ENCODE peak calls at places on chromosomes 2 and 18, in seven cellular contexts. X is GM12878, I is HepG2, Z is IMR-90, E is A549, S is H1, T is K562. D is an unnamed sample.
A peak's percentile ranks its signal among the peaks of the same experiment; 100 is the strongest.

GRCh38 chr18:56836173-56836572 is 185.0 kb downstream of the WDR7 start:
- DNase-seq in S (no peak), I (no peak), T (no peak), X (no peak), Z (no peak), E (no peak), D (no peak)

GRCh38 chr2:189412330-189412953 is 28.8 kb upstream of the WDR75 start:
- DNase-seq in S (no peak), I (peak; percentile 39), Z (peak; percentile 74), X (no peak), T (peak; percentile 13), E (peak; percentile 53), D (peak; percentile 32)

GRCh38 chr2:72745679-72746368 is 80.0 kb downstream of the EXOC6B start:
- DNase-seq in T (peak; percentile 18), I (peak; percentile 81), X (no peak), Z (peak; percentile 78), S (no peak), E (peak; percentile 87), D (peak; percentile 21)

GRCh38 chr2:233449071-233449901 is 95.0 kb downstream of the DGKD start:
- DNase-seq in X (no peak), T (no peak), S (peak; percentile 38), I (no peak), E (peak; percentile 77), Z (peak; percentile 48), D (peak; percentile 56)

GRCh38 chr2:170271340-170271739 is 93.4 kb downstream of the MYO3B start:
- DNase-seq in Z (no peak), S (no peak), T (no peak), X (no peak), E (no peak), I (no peak), D (no peak)

GRCh38 chr2:74835831-74836674 is 2.1 kb downstream of the HK2 start:
- DNase-seq in Z (peak; percentile 53), X (no peak), S (no peak), E (peak; percentile 72), I (peak; percentile 85), T (peak; percentile 48), D (peak; percentile 75)

GRCh38 chr2:23900927-23901322 is 26.0 kb downstream of the ATAD2B start:
- DNase-seq in I (peak; percentile 22), T (peak; percentile 22), Z (peak; percentile 94), X (no peak), E (peak; percentile 59), S (no peak), D (no peak)

GRCh38 chr2:239184179-239184578 is 216.6 kb downstream of the HDAC4 start:
- DNase-seq in T (no peak), Z (no peak), X (no peak), S (no peak), E (no peak), I (no peak), D (no peak)

GRCh38 chr2:42087137-42087856 is 39.5 kb downstream of the PKDCC start:
- DNase-seq in E (no peak), T (no peak), S (no peak), X (no peak), Z (no peak), I (no peak), D (no peak)

GRCh38 chr2:229104026-229104425 is 167.1 kb downstream of the PID1 start:
- DNase-seq in Z (no peak), X (no peak), T (no peak), S (no peak), E (no peak), I (no peak), D (no peak)

GRCh38 chr2:64586883-64587481 is 62.9 kb downstream of the AFTPH start:
- DNase-seq in X (no peak), Z (peak; percentile 72), S (no peak), T (peak; percentile 23), I (peak; percentile 35), E (peak; percentile 60), D (no peak)

GRCh38 chr2:205650450-205650849 is 31.9 kb upstream of the NRP2 start:
- DNase-seq in Z (peak; percentile 61), E (no peak), I (no peak), T (no peak), X (no peak), S (peak; percentile 44), D (no peak)

GRCh38 chr2:28074127-28074526 is 183.6 kb downstream of the BABAM2 start:
- DNase-seq in S (no peak), E (no peak), I (no peak), X (no peak), T (no peak), Z (no peak), D (peak; percentile 47)

GRCh38 chr2:108612514-108613183 is 78.4 kb downstream of the LIMS1 start:
- DNase-seq in S (no peak), I (no peak), X (peak; percentile 91), T (peak; percentile 32), Z (no peak), E (no peak), D (no peak)

GRCh38 chr2:231541605-231542509 is 11.6 kb upstream of the NMUR1 start:
- DNase-seq in T (peak; percentile 27), S (no peak), I (no peak), Z (no peak), X (no peak), E (peak; percentile 40), D (no peak)

GRCh38 chr2:64562148-64562784 is 38.1 kb downstream of the AFTPH start:
- DNase-seq in E (peak; percentile 41), S (no peak), T (no peak), I (peak; percentile 26), Z (peak; percentile 22), X (no peak), D (peak; percentile 12)

GRCh38 chr2:174815524-174815923 is 51.3 kb upstream of the CHRNA1 start:
- DNase-seq in Z (no peak), I (no peak), T (no peak), E (no peak), S (no peak), X (no peak), D (no peak)

GRCh38 chr2:42895796-42896145 is 103.4 kb upstream of the HAAO start:
- DNase-seq in T (no peak), Z (no peak), E (no peak), I (no peak), X (no peak), S (no peak), D (no peak)

GRCh38 chr2:205787761-205788160 is 105.5 kb downstream of the NRP2 start:
- DNase-seq in S (no peak), T (no peak), X (no peak), I (no peak), Z (no peak), E (no peak), D (no peak)

DNA sequence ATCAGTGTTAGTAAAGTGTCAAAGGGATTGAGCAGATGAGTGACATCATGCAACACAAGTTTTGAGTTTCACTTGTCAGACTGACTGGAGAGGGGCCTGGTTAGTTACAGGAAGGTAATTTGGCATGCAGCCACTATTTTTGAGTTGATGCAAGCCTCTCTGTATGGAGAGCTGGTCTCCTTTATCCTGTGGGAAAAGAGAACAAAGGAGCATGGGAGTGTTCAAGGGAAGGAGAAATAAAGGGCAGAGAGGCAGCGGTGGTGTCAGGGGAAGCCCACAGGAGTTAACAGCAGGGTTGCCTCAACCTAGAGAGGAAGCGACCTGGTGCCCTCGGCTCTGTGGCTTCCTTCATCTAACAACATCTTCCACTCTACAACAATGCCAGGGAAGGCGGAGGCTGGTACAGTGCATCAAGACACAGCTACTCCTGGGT is 2.1 kb downstream of the CTLA4 start:
- DNase-seq in Z (no peak), X (no peak), T (no peak), E (no peak), I (no peak), S (no peak), D (no peak)
- TF ChIP-seq RFX5 in Z (no peak), X (no peak), T (no peak), E (no peak), I (no peak), S (no peak), D (no peak)

GRCh38 chr18:74152270-74152669 is 3.9 kb downstream of the TIMM21 start:
- DNase-seq in E (no peak), S (no peak), Z (no peak), I (no peak), T (no peak), X (no peak), D (no peak)

GRCh38 chr18:74153377-74153776 is 5.1 kb downstream of the TIMM21 start:
- DNase-seq in X (no peak), I (no peak), E (no peak), Z (no peak), T (no peak), S (no peak), D (no peak)

GRCh38 chr18:74152906-74153305 is 4.6 kb downstream of the TIMM21 start:
- DNase-seq in I (no peak), E (no peak), X (no peak), Z (no peak), T (no peak), S (no peak), D (no peak)

GRCh38 chr18:74153793-74154192 is 5.5 kb downstream of the TIMM21 start:
- DNase-seq in Z (no peak), I (no peak), S (no peak), X (no peak), T (no peak), E (no peak), D (no peak)

DNA sequence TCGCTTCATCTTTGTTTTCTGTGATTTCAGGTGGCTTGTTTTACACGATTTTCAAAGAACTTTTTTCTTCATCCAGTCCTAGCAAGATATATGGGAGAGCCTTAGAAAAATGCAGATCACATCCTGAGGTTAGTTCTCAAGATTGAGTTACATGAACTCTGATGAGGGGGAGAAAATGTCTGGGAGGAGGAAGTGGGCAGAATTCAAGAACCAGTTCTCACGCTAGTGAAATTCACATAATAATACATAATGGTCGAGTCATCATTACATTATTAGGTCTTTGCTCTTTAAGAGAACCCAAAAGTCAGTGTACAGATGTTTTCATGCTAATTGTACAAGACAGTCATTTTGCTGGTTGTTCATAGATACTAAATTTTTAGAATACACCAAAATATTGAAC is 7.0 kb downstream of the TIMM21 start:
- DNase-seq in E (no peak), X (no peak), T (no peak), I (no peak), S (no peak), Z (peak; percentile 64), D (no peak)
- TF ChIP-seq RFX5 in E (no peak), X (no peak), T (no peak), I (no peak), S (no peak), Z (no peak), D (no peak)

DNA sequence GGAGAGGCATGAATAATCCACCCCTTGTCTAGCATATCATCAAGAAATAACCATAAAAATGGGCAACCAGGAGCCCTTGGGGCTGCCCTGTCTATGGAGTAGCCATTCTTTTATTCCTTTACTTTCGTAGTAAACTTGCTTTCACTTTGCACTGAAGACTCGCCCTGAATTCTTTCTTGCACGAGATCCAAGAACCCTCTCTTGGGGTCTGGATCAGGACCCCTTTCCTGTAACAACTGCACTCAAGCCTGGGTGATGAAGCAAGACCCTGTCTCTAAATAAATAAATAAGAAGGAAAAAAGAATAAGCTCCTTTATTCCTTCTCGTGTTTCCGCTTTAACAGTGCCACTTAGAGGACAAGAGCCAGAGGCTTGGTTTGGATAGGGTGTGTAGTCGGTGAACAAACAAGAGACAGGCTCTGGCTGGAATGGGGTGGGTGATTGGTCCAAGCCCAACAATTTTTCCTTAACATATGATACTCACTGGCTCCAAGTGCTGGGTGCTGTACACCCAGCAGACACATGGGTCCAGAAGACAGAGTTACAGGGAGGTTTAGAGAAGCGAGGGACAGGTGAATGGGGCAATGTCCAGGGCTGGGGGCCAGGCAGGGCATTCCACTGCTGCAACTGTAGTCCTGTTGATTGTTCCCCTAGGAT is 77.6 kb downstream of the NCAPH start:
- DNase-seq in E (peak; percentile 61), I (peak; percentile 46), X (no peak), T (no peak), S (no peak), Z (no peak), D (no peak)
- TF ChIP-seq RFX5 in E (no peak), I (no peak), X (no peak), T (no peak), S (no peak), Z (no peak), D (no peak)

GRCh38 chr2:134198006-134198634 is 55.8 kb upstream of the MGAT5 start:
- DNase-seq in Z (no peak), E (no peak), I (no peak), X (no peak), S (no peak), T (no peak), D (no peak)
- TF ChIP-seq RFX5 in Z (no peak), E (no peak), I (no peak), X (no peak), S (no peak), T (no peak), D (no peak)